ENCODE peak calls at places on chromosomes 2 and 18, in seven cellular contexts. Z is H9, P is foreskin fibroblast, B is B cell, D is AG09309, O is IMR-90, V is fibroblast of mammary gland. U is an unnamed sample.

GRCh38 chr2:107529146-107529545 is 297.5 kb upstream of the RGPD4 start:
- DNase-seq in P (no peak), Z (no peak), B (no peak), D (no peak), V (peak), O (no peak), U (no peak)

GRCh38 chr2:216408426-216409315 is 3.6 kb upstream of the SMARCAL1 start:
- DNase-seq in V (no peak), D (no peak), Z (peak), B (no peak), P (no peak), O (no peak), U (no peak)

GRCh38 chr2:78541451-78542267 is 483.8 kb upstream of the REG3G start:
- DNase-seq in P (no peak), B (no peak), D (no peak), Z (peak), V (no peak), O (no peak), U (no peak)

GRCh38 chr2:163779970-163780597 is 44.3 kb upstream of the FIGN start:
- DNase-seq in Z (no peak), B (no peak), P (no peak), V (no peak), D (no peak), O (no peak), U (peak)

GRCh38 chr18:3972291-3972985 is 482.7 kb downstream of the DLGAP1 start:
- DNase-seq in O (peak), B (no peak), V (peak), Z (peak), D (no peak), P (peak), U (no peak)

GRCh38 chr18:45678850-45679249 is 45.1 kb upstream of the SLC14A1 start:
- DNase-seq in O (no peak), B (no peak), Z (no peak), V (no peak), P (no peak), D (no peak), U (no peak)

GRCh38 chr2:148132400-148132799 is 111.5 kb downstream of the MBD5 start:
- DNase-seq in B (no peak), D (peak), V (peak), Z (no peak), O (peak), P (peak), U (no peak)

GRCh38 chr2:239291505-239292350 is 109.1 kb downstream of the HDAC4 start:
- DNase-seq in P (no peak), Z (peak), V (no peak), D (no peak), O (no peak), B (peak), U (no peak)

GRCh38 chr2:198273670-198274069 is 469.3 kb downstream of the PLCL1 start:
- DNase-seq in V (peak), P (peak), B (no peak), D (peak), Z (no peak), O (no peak), U (no peak)

GRCh38 chr2:8671802-8672201 is 10.1 kb upstream of the ID2 start:
- DNase-seq in V (no peak), P (no peak), D (no peak), Z (no peak), O (no peak), B (no peak), U (no peak)

GRCh38 chr2:113977660-113978523 is 88.0 kb downstream of the ACTR3 start:
- DNase-seq in D (no peak), V (peak), Z (no peak), O (peak), P (peak), B (no peak), U (peak)

GRCh38 chr18:55422456-55423185 is 165.4 kb downstream of the TCF4 start:
- DNase-seq in V (peak), P (peak), Z (no peak), D (no peak), O (peak), B (peak), U (no peak)

GRCh38 chr2:33477473-33478468 is 1.3 kb downstream of the RASGRP3 start:
- DNase-seq in B (peak), O (no peak), Z (no peak), P (no peak), D (no peak), V (no peak), U (peak)

GRCh38 chr2:152221870-152222269 is 46.3 kb upstream of the STAM2 start:
- DNase-seq in P (peak), B (no peak), V (peak), Z (no peak), D (no peak), O (peak), U (no peak)

GRCh38 chr18:1513519-1513918 is 608.8 kb downstream of the ADCYAP1 start:
- DNase-seq in B (no peak), V (no peak), O (no peak), D (no peak), P (peak), Z (no peak), U (no peak)
- TF ChIP-seq CTCF in B (no peak), V (no peak), O (no peak), D (no peak), P (no peak), Z (no peak), U (peak)

GRCh38 chr2:43798300-43798699 is 24.5 kb downstream of the DYNC2LI1 start:
- DNase-seq in O (no peak), V (no peak), Z (no peak), B (no peak), D (no peak), P (no peak), U (no peak)
- TF ChIP-seq CTCF in O (peak), V (peak), Z (peak), B (no peak), D (no peak), P (no peak), U (peak)

DNA sequence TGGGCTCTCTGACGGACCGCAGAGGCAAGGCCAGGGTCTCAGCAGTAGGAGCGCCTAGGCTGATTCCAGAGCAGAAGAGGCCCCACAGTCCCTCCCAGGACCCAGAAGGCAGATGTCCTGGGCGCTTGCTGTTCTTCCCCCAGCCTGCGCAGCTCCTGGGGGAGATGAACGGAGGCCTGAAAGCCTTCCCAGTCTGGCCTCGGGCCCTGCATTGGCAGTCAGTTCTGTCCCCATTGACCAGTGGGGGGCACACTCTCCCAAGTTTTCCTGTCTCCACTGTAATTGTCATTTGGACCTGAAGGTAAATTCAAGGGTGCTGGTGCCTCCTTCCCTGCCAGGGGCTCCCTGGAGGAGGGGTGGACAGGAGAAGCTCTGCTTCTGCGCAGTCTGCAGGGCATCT is 345.7 kb downstream of the CYP26B1 start:
- DNase-seq in B (no peak), Z (peak), V (peak), D (no peak), P (peak), O (peak), U (peak)
- TF ChIP-seq CTCF in B (no peak), Z (peak), V (peak), D (peak), P (peak), O (peak), U (peak)

DNA sequence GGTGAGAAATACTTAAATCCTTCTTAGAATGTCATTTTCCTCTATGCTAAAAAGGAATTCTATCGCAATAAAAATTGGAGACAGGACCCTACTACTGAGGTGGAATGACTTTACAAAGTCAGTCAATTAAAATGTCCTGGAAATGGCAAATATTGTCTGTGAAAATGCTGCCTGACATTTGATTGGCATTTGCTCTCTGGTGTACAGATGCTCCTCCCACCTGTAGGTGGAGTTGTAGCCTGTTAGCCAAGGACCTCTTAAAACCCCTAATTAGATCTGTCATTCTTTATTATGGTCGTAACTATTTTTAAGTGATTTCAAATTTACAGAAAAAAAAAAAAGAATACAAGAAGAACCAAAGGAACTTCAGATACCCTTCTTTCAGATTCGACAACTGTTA is 393.1 kb upstream of the KLHL29 start:
- DNase-seq in V (no peak), Z (no peak), D (no peak), P (no peak), O (no peak), B (no peak), U (no peak)
- TF ChIP-seq CTCF in V (no peak), Z (peak), D (no peak), P (no peak), O (no peak), B (no peak), U (no peak)

GRCh38 chr18:7566587-7567486 is at the start of gene PTPRM:
- DNase-seq in P (peak), V (peak), D (no peak), B (peak), Z (peak), O (peak), U (peak)
- TF ChIP-seq CTCF in P (peak), V (no peak), D (no peak), B (no peak), Z (no peak), O (peak), U (no peak)

GRCh38 chr2:218659258-218659987 is at the start of the genes BCS1L and ZNF142:
- DNase-seq in V (peak), P (peak), Z (peak), D (no peak), O (peak), B (peak), U (peak)

GRCh38 chr2:218662377-218662776 is 2.9 kb downstream of the BCS1L start:
- DNase-seq in P (no peak), Z (no peak), V (no peak), O (no peak), B (no peak), D (no peak), U (no peak)

GRCh38 chr2:218659988-218660358 is 490 bp downstream of the BCS1L start:
- DNase-seq in Z (no peak), B (no peak), P (no peak), D (no peak), O (no peak), V (no peak), U (no peak)

GRCh38 chr2:218655751-218656150 is 3.7 kb downstream of the ZNF142 start:
- DNase-seq in P (no peak), D (no peak), V (no peak), O (no peak), B (no peak), Z (no peak), U (no peak)

DNA sequence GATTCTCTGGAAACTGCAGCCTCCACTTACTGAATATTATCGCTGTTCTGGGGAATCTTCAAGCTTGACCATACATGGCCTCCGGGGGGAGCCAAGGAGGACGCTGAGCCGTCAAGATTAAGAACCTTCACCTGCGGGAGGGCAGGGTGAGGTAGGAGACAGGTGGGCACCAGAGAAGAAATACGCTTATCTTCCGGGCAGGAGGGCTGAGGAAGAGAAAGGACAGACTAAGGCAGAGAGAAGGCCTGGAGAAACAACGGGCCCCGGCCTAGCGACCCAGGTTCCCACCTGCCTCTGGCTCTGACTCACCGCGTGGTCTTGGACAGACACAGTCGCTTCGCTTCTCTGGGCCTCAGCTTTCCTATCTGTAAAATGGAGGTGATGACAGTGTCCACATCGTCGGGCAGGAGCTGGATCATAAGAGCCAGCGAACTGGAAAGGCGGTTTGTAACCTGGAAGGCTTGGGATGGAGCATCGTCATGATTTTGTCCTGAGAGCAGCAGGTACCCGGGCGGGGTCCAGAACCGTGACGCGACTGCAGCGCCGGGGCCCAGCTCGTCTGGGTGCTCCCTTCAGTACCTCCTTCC is 659 bp downstream of the ZNF142 start:
- DNase-seq in B (peak), Z (peak), D (no peak), O (peak), P (peak), V (peak), U (peak)
- TF ChIP-seq CTCF in B (peak), Z (peak), D (peak), O (peak), P (peak), V (peak), U (peak)

GRCh38 chr18:75365837-75366236 is 61.7 kb downstream of the SMIM21 start:
- DNase-seq in D (no peak), P (no peak), O (no peak), V (no peak), Z (no peak), B (peak), U (no peak)
- TF ChIP-seq CTCF in D (no peak), P (no peak), O (no peak), V (no peak), Z (peak), B (peak), U (no peak)

U was measured in Calu3.